ENCODE peak calls at places on chromosome 6, in nine cellular contexts. F is stimulated activated CD8-positive, alpha-beta memory T cell treated with anti-CD3 and anti-CD28 coated beads, Interleukin-12 subunit alpha, Interleukin-12 subunit beta, amount 100 ng/mL, for 1 hour; V is ELR; H is activated T-cell treated with anti-CD3 and anti-CD28 coated beads, Interleukin-2, amount 50 U/mL, for 72 hours; X is EL; I is fibroblast of lung; O is T-cell; E is skeletal muscle cell; C is Peyer's patch. Q is an unnamed sample.
A peak's percentile ranks its signal among the peaks of the same experiment; 100 is the strongest.

GRCh38 chr6:138521800-138522199 is 22.5 kb upstream of the NHSL1 start:
- DNase-seq in F (no peak), V (no peak), H (no peak), X (no peak), I (no peak), O (no peak), E (no peak), C (no peak), Q (no peak)

GRCh38 chr6:167538746-167539145 is 213.9 kb downstream of the TTLL2 start:
- DNase-seq in F (no peak), V (no peak), H (no peak), X (no peak), I (peak; percentile 20), O (no peak), E (no peak), C (no peak), Q (no peak)

GRCh38 chr6:128754658-128755256 is 128.2 kb upstream of the LAMA2 start:
- DNase-seq in F (no peak), V (no peak), H (no peak), X (no peak), I (no peak), O (no peak), E (no peak), C (no peak), Q (no peak)

GRCh38 chr6:5359413-5359812 is 98.1 kb downstream of the FARS2 start:
- DNase-seq in F (no peak), V (no peak), H (no peak), X (no peak), I (no peak), O (no peak), E (no peak), C (no peak), Q (no peak)

GRCh38 chr6:37456816-37457560 is 24.0 kb downstream of the CMTR1 start:
- DNase-seq in F (no peak), V (peak; percentile 90), H (no peak), X (peak; percentile 81), I (peak; percentile 93), O (no peak), E (peak; percentile 64), C (no peak), Q (no peak)

GRCh38 chr6:21597706-21598273 is 4.2 kb downstream of the SOX4 start:
- DNase-seq in F (no peak), V (peak; percentile 50), H (no peak), X (peak; percentile 48), I (no peak), O (no peak), E (no peak), C (no peak), Q (no peak)

GRCh38 chr6:44177691-44178423 is 19.2 kb downstream of the CAPN11 start:
- DNase-seq in F (no peak), V (peak; percentile 90), H (no peak), X (peak; percentile 87), I (peak; percentile 74), O (no peak), E (no peak), C (peak; percentile 72), Q (no peak)

GRCh38 chr6:40906759-40907158 is 132.3 kb downstream of the UNC5CL start:
- DNase-seq in F (no peak), V (peak; percentile 72), H (no peak), X (peak; percentile 50), I (peak; percentile 45), O (no peak), E (no peak), C (no peak), Q (no peak)

GRCh38 chr6:124056884-124057283 is 253.2 kb downstream of the NKAIN2 start:
- DNase-seq in F (no peak), V (no peak), H (no peak), X (no peak), I (no peak), O (no peak), E (no peak), C (no peak), Q (no peak)

GRCh38 chr6:132456700-132457143 is 55.4 kb upstream of the MOXD1 start:
- DNase-seq in F (no peak), V (no peak), H (no peak), X (no peak), I (no peak), O (no peak), E (peak; percentile 11), C (no peak), Q (no peak)

GRCh38 chr6:25413506-25413905 is 134.3 kb downstream of the CARMIL1 start:
- DNase-seq in F (no peak), V (no peak), H (no peak), X (no peak), I (peak; percentile 47), O (no peak), E (peak; percentile 17), C (no peak), Q (no peak)

GRCh38 chr6:74073896-74074295 is 377.9 kb downstream of the CD109 start:
- DNase-seq in F (no peak), V (peak; percentile 73), H (no peak), X (peak; percentile 51), I (peak; percentile 42), O (no peak), E (peak; percentile 60), C (no peak), Q (no peak)

GRCh38 chr6:44041461-44042260 is 85.6 kb downstream of the MRPL14 start:
- DNase-seq in F (no peak), V (peak; percentile 98), H (no peak), X (peak; percentile 99), I (peak; percentile 99), O (no peak), E (peak; percentile 99), C (peak; percentile 37), Q (no peak)

Q was measured in CD8-positive, alpha-beta T cell.